ENCODE peak calls at places on chromosomes 12 and 14, in ten cellular contexts. One of them, this sample, is unnamed.

GRCh38 chr14:67221248-67221981 is 19.8 kb upstream of the PALS1 start:
- DNase-seq in neural crest cell: no peak
- DNase-seq in fibroblast of the aortic adventitia: peak
- DNase-seq in GM13976: no peak
- DNase-seq in fibroblast of mammary gland: peak
- DNase-seq in heart right ventricle: no peak
- DNase-seq in HFFc6: peak
- DNase-seq in epithelial cell of proximal tubule: no peak
- DNase-seq in endodermal cell: no peak
- DNase-seq in progenitor cell of endocrine pancreas: no peak
- DNase-seq in this sample: no peak

GRCh38 chr12:53097564-53098353 is at the start of gene IGFBP6:
- DNase-seq in HFFc6: peak
- DNase-seq in progenitor cell of endocrine pancreas: peak
- DNase-seq in GM13976: peak
- DNase-seq in fibroblast of mammary gland: peak
- DNase-seq in epithelial cell of proximal tubule: no peak
- DNase-seq in fibroblast of the aortic adventitia: peak
- DNase-seq in heart right ventricle: peak
- DNase-seq in endodermal cell: peak
- DNase-seq in neural crest cell: peak
- DNase-seq in this sample: no peak

GRCh38 chr12:93802698-93803097 is 125.5 kb downstream of the CRADD start:
- DNase-seq in HFFc6: peak
- DNase-seq in GM13976: no peak
- DNase-seq in progenitor cell of endocrine pancreas: no peak
- DNase-seq in fibroblast of the aortic adventitia: peak
- DNase-seq in heart right ventricle: no peak
- DNase-seq in endodermal cell: no peak
- DNase-seq in epithelial cell of proximal tubule: no peak
- DNase-seq in neural crest cell: no peak
- DNase-seq in fibroblast of mammary gland: peak
- DNase-seq in this sample: no peak

GRCh38 chr14:78698991-78699390 is 528.8 kb downstream of the NRXN3 start:
- DNase-seq in HFFc6: no peak
- DNase-seq in fibroblast of the aortic adventitia: no peak
- DNase-seq in endodermal cell: no peak
- DNase-seq in GM13976: no peak
- DNase-seq in epithelial cell of proximal tubule: no peak
- DNase-seq in progenitor cell of endocrine pancreas: no peak
- DNase-seq in fibroblast of mammary gland: no peak
- DNase-seq in heart right ventricle: no peak
- DNase-seq in neural crest cell: no peak
- DNase-seq in this sample: no peak

GRCh38 chr12:6430124-6430989 is 14.4 kb upstream of the CD27 start:
- DNase-seq in epithelial cell of proximal tubule: peak
- DNase-seq in endodermal cell: peak
- DNase-seq in neural crest cell: no peak
- DNase-seq in fibroblast of the aortic adventitia: peak
- DNase-seq in HFFc6: peak
- DNase-seq in progenitor cell of endocrine pancreas: no peak
- DNase-seq in heart right ventricle: peak
- DNase-seq in GM13976: no peak
- DNase-seq in fibroblast of mammary gland: peak
- DNase-seq in this sample: peak

GRCh38 chr12:116372815-116373214 is 95.3 kb upstream of the MED13L start:
- DNase-seq in heart right ventricle: no peak
- DNase-seq in neural crest cell: no peak
- DNase-seq in endodermal cell: no peak
- DNase-seq in fibroblast of mammary gland: no peak
- DNase-seq in progenitor cell of endocrine pancreas: no peak
- DNase-seq in HFFc6: no peak
- DNase-seq in epithelial cell of proximal tubule: no peak
- DNase-seq in GM13976: no peak
- DNase-seq in fibroblast of the aortic adventitia: no peak
- DNase-seq in this sample: no peak

GRCh38 chr12:2541805-2542204 is 253.0 kb upstream of the FKBP4 start:
- DNase-seq in fibroblast of mammary gland: no peak
- DNase-seq in heart right ventricle: no peak
- DNase-seq in progenitor cell of endocrine pancreas: no peak
- DNase-seq in epithelial cell of proximal tubule: no peak
- DNase-seq in neural crest cell: no peak
- DNase-seq in fibroblast of the aortic adventitia: no peak
- DNase-seq in HFFc6: no peak
- DNase-seq in GM13976: no peak
- DNase-seq in endodermal cell: no peak
- DNase-seq in this sample: no peak

GRCh38 chr14:98082833-98083232 is 1189.2 kb downstream of the BCL11B start:
- DNase-seq in fibroblast of mammary gland: no peak
- DNase-seq in progenitor cell of endocrine pancreas: no peak
- DNase-seq in HFFc6: no peak
- DNase-seq in fibroblast of the aortic adventitia: no peak
- DNase-seq in epithelial cell of proximal tubule: no peak
- DNase-seq in heart right ventricle: no peak
- DNase-seq in neural crest cell: no peak
- DNase-seq in GM13976: no peak
- DNase-seq in endodermal cell: no peak
- DNase-seq in this sample: no peak

GRCh38 chr12:111586986-111587385 is 12.1 kb downstream of the ATXN2 start:
- DNase-seq in fibroblast of the aortic adventitia: no peak
- DNase-seq in fibroblast of mammary gland: no peak
- DNase-seq in GM13976: no peak
- DNase-seq in endodermal cell: peak
- DNase-seq in HFFc6: no peak
- DNase-seq in progenitor cell of endocrine pancreas: no peak
- DNase-seq in neural crest cell: no peak
- DNase-seq in epithelial cell of proximal tubule: no peak
- DNase-seq in heart right ventricle: no peak
- DNase-seq in this sample: no peak

GRCh38 chr14:104504172-104504735 is 75.3 kb upstream of the C14orf180 start:
- DNase-seq in endodermal cell: peak
- DNase-seq in fibroblast of the aortic adventitia: no peak
- DNase-seq in neural crest cell: no peak
- DNase-seq in HFFc6: no peak
- DNase-seq in epithelial cell of proximal tubule: no peak
- DNase-seq in progenitor cell of endocrine pancreas: no peak
- DNase-seq in GM13976: no peak
- DNase-seq in fibroblast of mammary gland: no peak
- DNase-seq in heart right ventricle: no peak
- DNase-seq in this sample: no peak

DNA sequence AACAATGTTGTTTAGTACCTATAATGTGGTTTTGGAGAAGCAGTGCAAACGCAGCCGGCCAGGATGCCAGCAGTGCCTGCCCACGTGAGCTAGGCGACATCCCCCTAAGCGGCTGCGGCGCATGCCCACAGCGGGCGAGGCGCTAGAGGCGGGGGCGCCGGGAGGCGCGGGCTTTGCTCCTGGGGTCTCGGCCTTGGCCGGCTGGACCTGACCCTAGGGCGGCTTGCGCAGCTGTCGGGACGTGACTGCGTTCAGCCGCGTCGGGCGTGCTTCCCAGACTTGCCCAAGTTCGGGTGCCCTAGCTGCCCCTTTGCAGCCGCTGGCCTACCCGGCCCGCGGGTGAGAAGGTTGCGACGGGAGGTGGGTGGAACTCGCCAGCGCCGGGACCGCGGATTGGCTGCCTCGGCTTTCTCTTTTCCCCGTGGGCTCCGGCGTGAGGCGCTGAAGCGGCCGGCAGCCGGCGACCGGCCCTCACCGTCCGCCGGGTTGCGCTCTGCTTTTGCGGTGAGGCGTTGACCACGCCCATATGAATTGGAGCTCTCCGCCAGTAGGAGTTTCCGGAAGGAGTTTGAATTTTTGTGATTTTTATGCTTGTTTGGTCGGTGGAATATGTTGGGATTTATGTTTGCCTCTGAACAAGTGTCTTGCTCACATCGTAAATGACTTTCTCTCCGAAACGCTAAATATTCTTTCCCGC is at the start of gene TMEM19:
- DNase-seq in endodermal cell: peak
- DNase-seq in neural crest cell: peak
- DNase-seq in heart right ventricle: peak
- DNase-seq in epithelial cell of proximal tubule: no peak
- DNase-seq in HFFc6: peak
- DNase-seq in GM13976: peak
- DNase-seq in fibroblast of mammary gland: peak
- DNase-seq in fibroblast of the aortic adventitia: peak
- DNase-seq in progenitor cell of endocrine pancreas: peak
- DNase-seq in this sample: peak
- TF ChIP-seq CTCF in endodermal cell: peak
- TF ChIP-seq CTCF in neural crest cell: no peak
- TF ChIP-seq CTCF in heart right ventricle: no peak
- TF ChIP-seq CTCF in epithelial cell of proximal tubule: peak
- TF ChIP-seq CTCF in HFFc6: peak
- TF ChIP-seq CTCF in GM13976: peak
- TF ChIP-seq CTCF in fibroblast of mammary gland: peak
- TF ChIP-seq CTCF in fibroblast of the aortic adventitia: no peak
- TF ChIP-seq CTCF in progenitor cell of endocrine pancreas: peak
- TF ChIP-seq CTCF in this sample: no peak

GRCh38 chr14:100200311-100200710 is 38.6 kb upstream of the YY1 start:
- DNase-seq in GM13976: no peak
- DNase-seq in fibroblast of the aortic adventitia: no peak
- DNase-seq in endodermal cell: no peak
- DNase-seq in progenitor cell of endocrine pancreas: no peak
- DNase-seq in fibroblast of mammary gland: no peak
- DNase-seq in neural crest cell: no peak
- DNase-seq in HFFc6: no peak
- DNase-seq in epithelial cell of proximal tubule: no peak
- DNase-seq in heart right ventricle: no peak
- DNase-seq in this sample: no peak
- TF ChIP-seq CTCF in GM13976: no peak
- TF ChIP-seq CTCF in fibroblast of the aortic adventitia: no peak
- TF ChIP-seq CTCF in endodermal cell: no peak
- TF ChIP-seq CTCF in progenitor cell of endocrine pancreas: no peak
- TF ChIP-seq CTCF in fibroblast of mammary gland: no peak
- TF ChIP-seq CTCF in neural crest cell: no peak
- TF ChIP-seq CTCF in HFFc6: no peak
- TF ChIP-seq CTCF in epithelial cell of proximal tubule: no peak
- TF ChIP-seq CTCF in heart right ventricle: no peak
- TF ChIP-seq CTCF in this sample: no peak

DNA sequence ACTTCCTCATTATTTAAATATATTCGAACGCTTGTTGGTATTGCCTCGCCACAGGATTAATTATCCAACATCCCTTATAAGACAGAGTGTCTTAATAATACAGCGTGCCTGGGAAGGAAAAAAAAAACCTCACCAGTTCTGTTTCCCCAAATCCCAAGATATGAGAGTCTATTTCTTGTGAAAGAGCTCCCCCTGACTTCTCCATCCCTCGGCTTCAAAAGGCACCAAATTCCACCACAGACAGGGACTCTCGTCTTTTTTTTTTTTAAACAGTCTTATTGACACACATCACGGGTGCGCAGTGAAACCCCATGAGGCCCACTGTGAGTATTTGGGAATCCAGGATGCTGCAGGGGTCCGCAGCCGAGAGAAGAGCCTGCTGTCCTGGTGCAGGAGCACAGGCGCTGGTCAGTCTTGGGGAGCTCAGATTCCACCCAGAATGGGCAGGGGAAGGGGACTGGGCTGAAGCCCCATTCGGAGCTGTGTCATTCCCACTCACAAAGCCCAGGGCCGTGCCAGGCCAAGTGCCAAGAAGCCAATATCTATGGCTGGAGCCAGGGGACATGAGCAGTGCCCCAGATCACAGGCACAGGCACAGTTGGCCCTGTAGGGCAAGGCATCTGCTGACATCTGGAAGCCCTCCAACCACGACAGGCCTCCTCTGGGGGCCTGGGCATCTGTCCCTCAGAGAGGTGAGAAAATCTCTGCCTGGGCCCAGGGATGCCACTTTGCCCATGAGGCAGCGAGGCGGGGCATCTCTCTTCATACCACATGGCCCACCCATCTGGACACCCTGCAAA is 71.9 kb downstream of the BCL11B start:
- DNase-seq in GM13976: no peak
- DNase-seq in fibroblast of the aortic adventitia: no peak
- DNase-seq in neural crest cell: no peak
- DNase-seq in fibroblast of mammary gland: peak
- DNase-seq in heart right ventricle: peak
- DNase-seq in HFFc6: no peak
- DNase-seq in epithelial cell of proximal tubule: no peak
- DNase-seq in progenitor cell of endocrine pancreas: no peak
- DNase-seq in endodermal cell: no peak
- DNase-seq in this sample: no peak
- TF ChIP-seq CTCF in GM13976: no peak
- TF ChIP-seq CTCF in fibroblast of the aortic adventitia: no peak
- TF ChIP-seq CTCF in neural crest cell: no peak
- TF ChIP-seq CTCF in fibroblast of mammary gland: peak
- TF ChIP-seq CTCF in heart right ventricle: no peak
- TF ChIP-seq CTCF in HFFc6: peak
- TF ChIP-seq CTCF in epithelial cell of proximal tubule: peak
- TF ChIP-seq CTCF in progenitor cell of endocrine pancreas: no peak
- TF ChIP-seq CTCF in endodermal cell: peak
- TF ChIP-seq CTCF in this sample: no peak

GRCh38 chr14:90114554-90114953 is 52.8 kb downstream of the KCNK13 start:
- DNase-seq in neural crest cell: no peak
- DNase-seq in endodermal cell: no peak
- DNase-seq in GM13976: no peak
- DNase-seq in heart right ventricle: no peak
- DNase-seq in epithelial cell of proximal tubule: no peak
- DNase-seq in fibroblast of mammary gland: no peak
- DNase-seq in fibroblast of the aortic adventitia: no peak
- DNase-seq in progenitor cell of endocrine pancreas: no peak
- DNase-seq in HFFc6: no peak
- DNase-seq in this sample: no peak

GRCh38 chr14:90107789-90108188 is 46.0 kb downstream of the KCNK13 start:
- DNase-seq in epithelial cell of proximal tubule: no peak
- DNase-seq in heart right ventricle: no peak
- DNase-seq in fibroblast of mammary gland: no peak
- DNase-seq in endodermal cell: no peak
- DNase-seq in progenitor cell of endocrine pancreas: no peak
- DNase-seq in HFFc6: no peak
- DNase-seq in fibroblast of the aortic adventitia: no peak
- DNase-seq in neural crest cell: no peak
- DNase-seq in GM13976: no peak
- DNase-seq in this sample: no peak

GRCh38 chr14:90105756-90106155 is 44.0 kb downstream of the KCNK13 start:
- DNase-seq in epithelial cell of proximal tubule: no peak
- DNase-seq in progenitor cell of endocrine pancreas: no peak
- DNase-seq in heart right ventricle: no peak
- DNase-seq in fibroblast of the aortic adventitia: peak
- DNase-seq in GM13976: no peak
- DNase-seq in fibroblast of mammary gland: no peak
- DNase-seq in neural crest cell: no peak
- DNase-seq in HFFc6: no peak
- DNase-seq in endodermal cell: no peak
- DNase-seq in this sample: no peak

GRCh38 chr14:90111895-90112534 is 50.2 kb downstream of the KCNK13 start:
- DNase-seq in neural crest cell: no peak
- DNase-seq in heart right ventricle: no peak
- DNase-seq in fibroblast of the aortic adventitia: peak
- DNase-seq in fibroblast of mammary gland: peak
- DNase-seq in GM13976: no peak
- DNase-seq in progenitor cell of endocrine pancreas: no peak
- DNase-seq in HFFc6: peak
- DNase-seq in epithelial cell of proximal tubule: peak
- DNase-seq in endodermal cell: no peak
- DNase-seq in this sample: no peak

DNA sequence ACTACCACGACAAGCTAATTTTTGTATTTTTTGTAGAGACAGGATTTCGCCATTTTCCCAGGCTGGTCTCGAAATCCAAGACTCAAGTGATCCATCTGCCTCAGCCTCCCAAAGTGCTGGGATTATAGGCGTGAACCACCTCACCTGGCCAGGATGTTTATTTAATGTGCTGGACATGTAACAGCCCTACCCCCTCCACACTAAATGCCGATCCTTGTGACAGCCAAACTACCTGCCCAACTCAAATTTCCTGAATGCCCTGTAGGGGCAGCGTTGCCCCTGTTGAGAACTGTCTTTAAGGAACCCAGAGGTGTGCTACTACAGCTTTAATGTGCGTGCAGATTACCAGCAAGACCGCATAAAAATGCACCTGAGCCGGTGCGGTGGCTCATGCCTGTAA is 48.1 kb downstream of the KCNK13 start:
- DNase-seq in fibroblast of mammary gland: no peak
- DNase-seq in endodermal cell: peak
- DNase-seq in neural crest cell: no peak
- DNase-seq in fibroblast of the aortic adventitia: no peak
- DNase-seq in heart right ventricle: no peak
- DNase-seq in GM13976: no peak
- DNase-seq in progenitor cell of endocrine pancreas: no peak
- DNase-seq in epithelial cell of proximal tubule: no peak
- DNase-seq in HFFc6: no peak
- DNase-seq in this sample: no peak
- TF ChIP-seq CTCF in fibroblast of mammary gland: peak
- TF ChIP-seq CTCF in endodermal cell: peak
- TF ChIP-seq CTCF in neural crest cell: peak
- TF ChIP-seq CTCF in fibroblast of the aortic adventitia: peak
- TF ChIP-seq CTCF in heart right ventricle: no peak
- TF ChIP-seq CTCF in GM13976: no peak
- TF ChIP-seq CTCF in progenitor cell of endocrine pancreas: peak
- TF ChIP-seq CTCF in epithelial cell of proximal tubule: peak
- TF ChIP-seq CTCF in HFFc6: peak
- TF ChIP-seq CTCF in this sample: peak